ENCODE peak calls at places on chromosome 2, in six cellular contexts. H is NCI-H1694 treated with DMSO at 0.1 percent for 48 hours; S is NCI-H1436; D is activated T-helper 1 cell treated with anti-CD3 and anti-CD28 coated beads, Interleukin-12 subunit alpha, Interleukin-12 subunit beta, Interleukin-2, Interleukin-4 antibody, amounts not matched to agents 30 ng/mL and 10 ng/mL and 1 ng/mL, durations not matched to agents 14 hours and 24 hours and 36 hours; X is fibroblast of gingiva; K is SW480. G is an unnamed sample.
A peak's percentile ranks its signal among the peaks of the same experiment; 100 is the strongest.

GRCh38 chr2:144619760-144620159 is 99.8 kb upstream of the ZEB2 start:
- DNase-seq in K (no peak), S (no peak), D (no peak), X (no peak), H (no peak), G (no peak)

GRCh38 chr2:62304429-62305417 is 108.8 kb downstream of the B3GNT2 start:
- DNase-seq in K (peak; percentile 99), S (peak; percentile 25), D (no peak), H (no peak), X (no peak), G (no peak)

GRCh38 chr2:131394147-131394931 is 30.4 kb upstream of the RAB6D start:
- DNase-seq in S (no peak), K (no peak), X (no peak), H (no peak), D (peak; percentile 5), G (no peak)

GRCh38 chr2:156466739-156467405 is 30.7 kb downstream of the GPD2 start:
- DNase-seq in H (no peak), X (peak; percentile 86), K (no peak), D (no peak), S (no peak), G (peak; percentile 74)

GRCh38 chr2:121220995-121221394 is 64.0 kb downstream of the TFCP2L1 start:
- DNase-seq in K (no peak), H (no peak), D (no peak), X (no peak), S (no peak), G (no peak)

GRCh38 chr2:64524604-64525322 is 635 bp downstream of the AFTPH start:
- DNase-seq in H (no peak), D (peak; percentile 6), X (peak; percentile 1), K (peak; percentile 32), S (no peak), G (no peak)

GRCh38 chr2:129806317-129806716 is 173.1 kb upstream of the RAB6C start:
- DNase-seq in K (no peak), S (no peak), D (no peak), H (no peak), X (no peak), G (no peak)

GRCh38 chr2:23791030-23791429 is 135.9 kb downstream of the ATAD2B start:
- DNase-seq in D (no peak), H (no peak), S (no peak), X (peak; percentile 88), K (no peak), G (no peak)

GRCh38 chr2:76469066-76469465 is 758.4 kb upstream of the GCFC2 start:
- DNase-seq in K (no peak), S (no peak), D (no peak), H (no peak), X (no peak), G (no peak)

GRCh38 chr2:198362777-198363176 is 558.4 kb downstream of the PLCL1 start:
- DNase-seq in X (no peak), H (peak; percentile 28), D (no peak), K (no peak), S (no peak), G (no peak)

GRCh38 chr2:36147670-36148390 is 207.7 kb upstream of the CRIM1 start:
- DNase-seq in X (no peak), K (no peak), H (no peak), D (no peak), S (no peak), G (no peak)

GRCh38 chr2:53600835-53601234 is 166.8 kb upstream of the CHAC2 start:
- DNase-seq in X (no peak), K (peak; percentile 41), H (peak; percentile 94), S (peak; percentile 32), D (no peak), G (peak; percentile 57)

GRCh38 chr2:224630659-224631550 is 45.7 kb upstream of the CUL3 start:
- DNase-seq in X (no peak), S (no peak), K (no peak), D (no peak), H (no peak), G (no peak)

GRCh38 chr2:65070172-65070830 is 14.1 kb downstream of the CEP68 start:
- DNase-seq in S (no peak), K (peak; percentile 89), X (peak; percentile 30), H (no peak), D (no peak), G (no peak)

GRCh38 chr2:134257965-134258683 is 4.3 kb downstream of the MGAT5 start:
- DNase-seq in D (no peak), K (no peak), S (no peak), H (no peak), X (no peak), G (no peak)

GRCh38 chr2:216645636-216645950 is 12.4 kb downstream of the IGFBP2 start:
- DNase-seq in K (no peak), X (no peak), H (no peak), S (no peak), D (no peak), G (no peak)

GRCh38 chr2:81703831-81704230 is 1399.3 kb upstream of the LRRTM1 start:
- DNase-seq in K (no peak), X (no peak), S (no peak), D (no peak), H (no peak), G (no peak)

GRCh38 chr2:234240917-234241316 is 190.4 kb downstream of the SPP2 start:
- DNase-seq in X (no peak), K (no peak), H (no peak), D (no peak), S (no peak), G (no peak)

GRCh38 chr2:181396575-181397062 is 60.6 kb upstream of the ITGA4 start:
- DNase-seq in D (no peak), K (no peak), S (no peak), X (peak; percentile 45), H (peak; percentile 16), G (no peak)

GRCh38 chr2:24831736-24832421 is 38.7 kb downstream of the CENPO start:
- DNase-seq in H (no peak), S (no peak), D (no peak), K (no peak), X (no peak), G (no peak)

GRCh38 chr2:32758232-32758631 is 130.4 kb downstream of the TTC27 start:
- DNase-seq in K (no peak), X (no peak), D (no peak), S (no peak), H (no peak), G (no peak)

GRCh38 chr2:73177645-73178255 is 24.6 kb upstream of the NOTO start:
- DNase-seq in D (no peak), X (no peak), H (no peak), K (no peak), S (no peak), G (no peak)

GRCh38 chr2:85635636-85636035 is 19.6 kb downstream of the USP39 start:
- DNase-seq in D (no peak), H (no peak), X (no peak), K (no peak), S (no peak), G (no peak)

GRCh38 chr2:196783431-196784094 is 15.9 kb downstream of the GTF3C3 start:
- DNase-seq in K (no peak), X (no peak), D (no peak), H (no peak), S (no peak), G (no peak)

GRCh38 chr2:101805146-101806088 is 107.9 kb downstream of the MAP4K4 start:
- DNase-seq in D (no peak), K (no peak), S (no peak), H (peak; percentile 49), X (no peak), G (no peak)

GRCh38 chr2:100365434-100365833 is 43.1 kb upstream of the LONRF2 start:
- DNase-seq in X (peak; percentile 81), H (peak; percentile 3), K (peak; percentile 14), S (no peak), D (no peak), G (no peak)

GRCh38 chr2:176088048-176088936 is 4.2 kb upstream of the HOXD13 start:
- DNase-seq in D (no peak), H (peak; percentile 38), X (peak; percentile 24), K (peak; percentile 60), S (peak; percentile 62), G (peak; percentile 66)

GRCh38 chr2:109302319-109302718 is 173.3 kb downstream of the SH3RF3 start:
- DNase-seq in K (no peak), S (no peak), H (no peak), X (no peak), D (no peak), G (no peak)

GRCh38 chr2:44942304-44943030 is 965 bp downstream of the SIX3 start:
- DNase-seq in S (no peak), X (no peak), D (no peak), H (no peak), K (no peak), G (no peak)

GRCh38 chr2:170155022-170155722 is 22.8 kb upstream of the MYO3B start:
- DNase-seq in H (no peak), D (no peak), K (no peak), S (no peak), X (peak; percentile 14), G (peak; percentile 19)

GRCh38 chr2:240832205-240832727 is 12.2 kb upstream of the KIF1A start:
- DNase-seq in H (peak; percentile 78), K (peak; percentile 91), X (peak; percentile 86), D (peak; percentile 97), S (peak; percentile 99), G (peak; percentile 93)

GRCh38 chr2:71816815-71817214 is 330.8 kb downstream of the CYP26B1 start:
- DNase-seq in S (no peak), X (no peak), H (no peak), K (no peak), D (no peak), G (no peak)

GRCh38 chr2:20027260-20027677 is 14.8 kb upstream of the MATN3 start:
- DNase-seq in S (no peak), K (no peak), D (no peak), H (no peak), X (no peak), G (no peak)

GRCh38 chr2:31233216-31233615 is 736 bp upstream of the EHD3 start:
- DNase-seq in H (no peak), X (no peak), S (no peak), K (no peak), D (no peak), G (no peak)

GRCh38 chr2:74584088-74584645 is 29.6 kb downstream of the DOK1 start:
- DNase-seq in D (no peak), K (no peak), S (no peak), X (peak; percentile 49), H (no peak), G (no peak)